ENCODE peak calls at places on chromosomes 1 and 21, in eight cellular contexts. One of them, this sample, is unnamed.

GRCh38 chr1:51061231-51061943 is 40.6 kb upstream of the C1orf185 start:
- DNase-seq in kidney epithelial cell: no peak
- DNase-seq in BE2C: no peak
- DNase-seq in DND-41: no peak
- DNase-seq in epithelial cell of esophagus: peak; percentile 42
- DNase-seq in heart left ventricle: no peak
- DNase-seq in psoas muscle: no peak
- DNase-seq in tibial artery: no peak
- DNase-seq in this sample: peak; percentile 14

GRCh38 chr1:178048883-178049282 is 45.0 kb upstream of the RASAL2 start:
- DNase-seq in tibial artery: no peak
- DNase-seq in BE2C: no peak
- DNase-seq in kidney epithelial cell: no peak
- DNase-seq in heart left ventricle: no peak
- DNase-seq in psoas muscle: no peak
- DNase-seq in epithelial cell of esophagus: peak; percentile 74
- DNase-seq in DND-41: no peak
- DNase-seq in this sample: no peak

GRCh38 chr1:155321577-155322497 is 1.1 kb downstream of the RUSC1 start:
- DNase-seq in heart left ventricle: peak; percentile 32
- DNase-seq in kidney epithelial cell: no peak
- DNase-seq in BE2C: no peak
- DNase-seq in tibial artery: no peak
- DNase-seq in DND-41: no peak
- DNase-seq in psoas muscle: no peak
- DNase-seq in epithelial cell of esophagus: peak; percentile 19
- DNase-seq in this sample: peak; percentile 5

GRCh38 chr1:119910617-119911016 is 14.3 kb upstream of the ADAM30 start:
- DNase-seq in epithelial cell of esophagus: no peak
- DNase-seq in tibial artery: no peak
- DNase-seq in kidney epithelial cell: no peak
- DNase-seq in psoas muscle: no peak
- DNase-seq in BE2C: no peak
- DNase-seq in heart left ventricle: no peak
- DNase-seq in DND-41: peak; percentile 50
- DNase-seq in this sample: no peak

GRCh38 chr1:59043796-59044195 is 253.1 kb upstream of the FGGY start:
- DNase-seq in epithelial cell of esophagus: peak; percentile 67
- DNase-seq in psoas muscle: peak; percentile 92
- DNase-seq in tibial artery: peak; percentile 69
- DNase-seq in heart left ventricle: peak; percentile 70
- DNase-seq in DND-41: no peak
- DNase-seq in kidney epithelial cell: no peak
- DNase-seq in BE2C: no peak
- DNase-seq in this sample: peak; percentile 55

GRCh38 chr1:212814548-212814947 is 22.9 kb downstream of the TATDN3 start:
- DNase-seq in BE2C: no peak
- DNase-seq in epithelial cell of esophagus: no peak
- DNase-seq in kidney epithelial cell: no peak
- DNase-seq in heart left ventricle: no peak
- DNase-seq in tibial artery: no peak
- DNase-seq in psoas muscle: no peak
- DNase-seq in DND-41: no peak
- DNase-seq in this sample: no peak

GRCh38 chr1:81126989-81127571 is 673.7 kb upstream of the ADGRL2 start:
- DNase-seq in heart left ventricle: no peak
- DNase-seq in tibial artery: no peak
- DNase-seq in BE2C: no peak
- DNase-seq in epithelial cell of esophagus: peak; percentile 10
- DNase-seq in DND-41: no peak
- DNase-seq in psoas muscle: no peak
- DNase-seq in kidney epithelial cell: no peak
- DNase-seq in this sample: no peak

GRCh38 chr1:27144349-27144748 is 10.6 kb downstream of the SLC9A1 start:
- DNase-seq in heart left ventricle: no peak
- DNase-seq in BE2C: no peak
- DNase-seq in epithelial cell of esophagus: peak; percentile 86
- DNase-seq in DND-41: no peak
- DNase-seq in psoas muscle: no peak
- DNase-seq in tibial artery: no peak
- DNase-seq in kidney epithelial cell: no peak
- DNase-seq in this sample: no peak

GRCh38 chr1:163186910-163187309 is 15.8 kb downstream of the RGS5 start:
- DNase-seq in kidney epithelial cell: no peak
- DNase-seq in BE2C: no peak
- DNase-seq in epithelial cell of esophagus: no peak
- DNase-seq in tibial artery: no peak
- DNase-seq in DND-41: no peak
- DNase-seq in psoas muscle: no peak
- DNase-seq in heart left ventricle: no peak
- DNase-seq in this sample: no peak

GRCh38 chr1:247840819-247841218 is 877 bp downstream of the OR11L1 start:
- DNase-seq in BE2C: no peak
- DNase-seq in epithelial cell of esophagus: no peak
- DNase-seq in heart left ventricle: no peak
- DNase-seq in psoas muscle: no peak
- DNase-seq in tibial artery: no peak
- DNase-seq in kidney epithelial cell: no peak
- DNase-seq in DND-41: no peak
- DNase-seq in this sample: no peak

GRCh38 chr1:96580920-96581319 is 140.7 kb upstream of the PTBP2 start:
- DNase-seq in epithelial cell of esophagus: no peak
- DNase-seq in psoas muscle: no peak
- DNase-seq in tibial artery: no peak
- DNase-seq in kidney epithelial cell: no peak
- DNase-seq in DND-41: no peak
- DNase-seq in BE2C: no peak
- DNase-seq in heart left ventricle: no peak
- DNase-seq in this sample: no peak

GRCh38 chr1:103256490-103256889 is 148.2 kb upstream of the COL11A1 start:
- DNase-seq in psoas muscle: no peak
- DNase-seq in tibial artery: no peak
- DNase-seq in BE2C: no peak
- DNase-seq in kidney epithelial cell: no peak
- DNase-seq in heart left ventricle: no peak
- DNase-seq in DND-41: no peak
- DNase-seq in epithelial cell of esophagus: peak; percentile 7
- DNase-seq in this sample: peak; percentile 55

GRCh38 chr1:2121071-2121691 is 71.0 kb downstream of the PRKCZ start:
- DNase-seq in psoas muscle: no peak
- DNase-seq in tibial artery: no peak
- DNase-seq in DND-41: no peak
- DNase-seq in kidney epithelial cell: no peak
- DNase-seq in epithelial cell of esophagus: peak; percentile 43
- DNase-seq in heart left ventricle: no peak
- DNase-seq in BE2C: no peak
- DNase-seq in this sample: no peak

GRCh38 chr1:243851129-243851756 is 1.2 kb upstream of the AKT3 start:
- DNase-seq in BE2C: no peak
- DNase-seq in kidney epithelial cell: no peak
- DNase-seq in heart left ventricle: no peak
- DNase-seq in tibial artery: no peak
- DNase-seq in DND-41: no peak
- DNase-seq in psoas muscle: no peak
- DNase-seq in epithelial cell of esophagus: peak; percentile 16
- DNase-seq in this sample: no peak

GRCh38 chr1:44707112-44707881 is 23.7 kb downstream of the RNU5D-1 start:
- DNase-seq in DND-41: no peak
- DNase-seq in BE2C: no peak
- DNase-seq in tibial artery: no peak
- DNase-seq in heart left ventricle: no peak
- DNase-seq in psoas muscle: no peak
- DNase-seq in kidney epithelial cell: peak; percentile 92
- DNase-seq in epithelial cell of esophagus: peak; percentile 98
- DNase-seq in this sample: peak; percentile 89

GRCh38 chr1:24415910-24416665 is 486 bp downstream of the NIPAL3 start:
- DNase-seq in BE2C: no peak
- DNase-seq in tibial artery: no peak
- DNase-seq in DND-41: peak; percentile 26
- DNase-seq in psoas muscle: no peak
- DNase-seq in heart left ventricle: no peak
- DNase-seq in epithelial cell of esophagus: peak; percentile 39
- DNase-seq in kidney epithelial cell: no peak
- DNase-seq in this sample: peak; percentile 26

GRCh38 chr1:179714159-179714558 is 28.9 kb upstream of the FAM163A start:
- DNase-seq in epithelial cell of esophagus: no peak
- DNase-seq in DND-41: no peak
- DNase-seq in kidney epithelial cell: no peak
- DNase-seq in psoas muscle: no peak
- DNase-seq in heart left ventricle: no peak
- DNase-seq in BE2C: no peak
- DNase-seq in tibial artery: no peak
- DNase-seq in this sample: no peak

GRCh38 chr1:167627615-167627864 is 2.5 kb upstream of the RCSD1 start:
- DNase-seq in tibial artery: no peak
- DNase-seq in epithelial cell of esophagus: no peak
- DNase-seq in psoas muscle: no peak
- DNase-seq in BE2C: no peak
- DNase-seq in kidney epithelial cell: no peak
- DNase-seq in DND-41: no peak
- DNase-seq in heart left ventricle: no peak
- DNase-seq in this sample: no peak

GRCh38 chr1:219317762-219318353 is 144.2 kb downstream of the LYPLAL1 start:
- DNase-seq in epithelial cell of esophagus: no peak
- DNase-seq in psoas muscle: no peak
- DNase-seq in tibial artery: no peak
- DNase-seq in heart left ventricle: no peak
- DNase-seq in BE2C: no peak
- DNase-seq in kidney epithelial cell: no peak
- DNase-seq in DND-41: no peak
- DNase-seq in this sample: peak; percentile 21
- TF ChIP-seq CTCF in epithelial cell of esophagus: no peak
- TF ChIP-seq CTCF in psoas muscle: no peak
- TF ChIP-seq CTCF in tibial artery: no peak
- TF ChIP-seq CTCF in heart left ventricle: no peak
- TF ChIP-seq CTCF in BE2C: peak; percentile 56
- TF ChIP-seq CTCF in kidney epithelial cell: peak; percentile 5
- TF ChIP-seq CTCF in DND-41: no peak
- TF ChIP-seq CTCF in this sample: peak; percentile 32

DNA sequence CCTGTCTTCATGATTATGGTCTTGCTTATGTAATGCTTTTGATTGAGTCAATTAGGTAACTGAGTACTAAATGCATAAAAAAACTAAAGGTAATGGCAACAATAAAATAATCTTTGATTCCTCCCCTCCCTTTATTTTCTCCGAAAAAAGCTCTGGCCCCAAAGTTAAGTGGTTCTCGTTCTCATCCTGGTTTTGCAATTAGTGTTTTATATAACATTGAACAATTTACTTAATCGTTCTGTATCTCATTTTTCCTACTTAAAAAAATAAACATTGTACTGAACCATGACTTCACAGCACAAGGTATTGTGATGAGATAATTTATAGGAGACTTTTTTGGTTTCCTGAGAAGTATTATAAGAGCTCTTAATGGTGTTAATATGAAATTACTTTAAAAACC is 11.3 kb downstream of the SLC22A15 start:
- DNase-seq in epithelial cell of esophagus: no peak
- DNase-seq in heart left ventricle: no peak
- DNase-seq in BE2C: no peak
- DNase-seq in tibial artery: no peak
- DNase-seq in DND-41: no peak
- DNase-seq in kidney epithelial cell: no peak
- DNase-seq in psoas muscle: no peak
- DNase-seq in this sample: no peak
- H3K4me3 ChIP-seq in epithelial cell of esophagus: no peak overlapping the region
- H3K4me3 ChIP-seq in heart left ventricle: no peak overlapping the region
- H3K4me3 ChIP-seq in BE2C: no peak overlapping the region
- H3K4me3 ChIP-seq in tibial artery: no peak overlapping the region
- H3K4me3 ChIP-seq in DND-41: no peak overlapping the region
- H3K4me3 ChIP-seq in kidney epithelial cell: no peak overlapping the region
- H3K4me3 ChIP-seq in psoas muscle: no peak overlapping the region
- H3K4me3 ChIP-seq in this sample: no peak overlapping the region

DNA sequence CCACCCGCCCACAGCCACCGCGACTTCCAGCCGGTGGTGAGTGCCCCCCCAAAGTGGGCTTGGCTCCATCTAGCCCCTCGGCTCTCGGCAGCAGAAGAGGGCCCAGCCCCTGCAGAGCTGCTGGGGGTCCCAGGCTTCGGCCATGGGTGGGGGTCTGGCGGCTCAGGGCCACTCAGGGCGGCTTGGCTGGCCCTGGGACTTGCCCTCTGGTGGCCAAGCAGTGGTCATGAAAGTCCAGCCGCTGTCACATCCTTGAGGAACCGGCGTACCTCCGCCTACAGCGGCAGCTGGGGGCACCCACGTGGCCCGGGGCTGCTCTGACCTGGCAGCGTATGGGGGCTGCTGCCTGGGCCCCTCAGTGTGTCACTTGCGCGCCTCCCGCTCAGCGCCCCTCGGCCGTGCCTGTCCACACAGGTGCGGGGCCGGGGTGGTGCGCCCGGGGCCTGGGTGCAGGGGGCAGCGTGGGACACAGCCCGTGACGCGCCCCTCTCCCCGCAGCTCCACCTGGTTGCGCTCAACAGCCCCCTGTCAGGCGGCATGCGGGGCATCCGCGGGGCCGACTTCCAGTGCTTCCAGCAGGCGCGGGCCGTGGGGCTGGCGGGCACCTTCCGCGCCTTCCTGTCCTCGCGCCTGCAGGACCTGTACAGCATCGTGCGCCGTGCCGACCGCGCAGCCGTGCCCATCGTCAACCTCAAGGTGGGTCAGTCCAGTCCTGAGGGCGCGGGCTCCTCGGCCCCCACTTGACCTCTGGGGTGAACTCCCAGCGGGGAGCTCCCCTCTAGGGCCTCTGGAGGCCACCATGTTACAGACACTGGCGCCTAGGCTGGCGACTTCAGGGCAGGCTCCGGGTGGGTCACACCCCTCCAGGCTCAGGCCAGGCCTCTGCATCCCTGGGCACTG is 32.4 kb downstream of the SLC19A1 start:
- DNase-seq in epithelial cell of esophagus: no peak
- DNase-seq in psoas muscle: peak; percentile 50
- DNase-seq in BE2C: peak; percentile 33
- DNase-seq in tibial artery: no peak
- DNase-seq in heart left ventricle: no peak
- DNase-seq in kidney epithelial cell: no peak
- DNase-seq in DND-41: no peak
- DNase-seq in this sample: no peak
- TF ChIP-seq CTCF in epithelial cell of esophagus: no peak
- TF ChIP-seq CTCF in psoas muscle: no peak
- TF ChIP-seq CTCF in BE2C: peak; percentile 26
- TF ChIP-seq CTCF in tibial artery: no peak
- TF ChIP-seq CTCF in heart left ventricle: no peak
- TF ChIP-seq CTCF in kidney epithelial cell: no peak
- TF ChIP-seq CTCF in DND-41: no peak
- TF ChIP-seq CTCF in this sample: peak; percentile 16

DNA sequence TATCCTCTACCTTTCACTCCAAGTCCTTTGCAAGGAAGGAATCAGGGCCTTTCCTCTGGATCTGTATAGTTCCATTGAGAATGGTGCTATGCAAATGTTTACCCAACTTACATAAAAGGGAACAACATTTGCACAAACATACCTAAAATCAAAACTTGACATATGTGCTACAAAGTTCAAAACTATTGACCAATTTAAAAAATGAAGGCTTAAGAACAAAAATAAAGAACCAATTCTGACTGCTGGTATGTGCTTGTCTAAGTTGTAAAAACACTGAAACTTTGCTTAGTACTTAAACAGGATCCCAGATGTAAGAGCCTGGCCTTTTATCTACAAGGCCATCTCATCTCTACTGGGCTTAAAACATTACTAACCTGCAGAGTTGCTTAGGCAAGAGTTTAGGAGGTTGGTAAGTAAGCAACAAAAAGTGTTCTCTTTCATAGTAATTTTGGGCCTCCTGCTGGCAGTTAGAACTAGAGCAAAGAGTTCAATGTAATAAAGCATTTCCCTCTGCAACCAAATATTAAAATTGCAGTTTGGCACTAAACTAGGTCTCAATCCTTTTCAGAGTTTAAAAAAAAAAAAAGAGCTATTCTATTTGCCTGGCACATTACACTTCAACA is 2.0 kb downstream of the SCMH1 start:
- DNase-seq in DND-41: no peak
- DNase-seq in psoas muscle: no peak
- DNase-seq in BE2C: no peak
- DNase-seq in epithelial cell of esophagus: peak; percentile 56
- DNase-seq in tibial artery: no peak
- DNase-seq in kidney epithelial cell: no peak
- DNase-seq in heart left ventricle: no peak
- DNase-seq in this sample: peak; percentile 63
- H3K4me3 ChIP-seq in DND-41: no peak overlapping the region
- H3K4me3 ChIP-seq in psoas muscle: peak overlapping the region; percentile 96
- H3K4me3 ChIP-seq in BE2C: no peak overlapping the region
- H3K4me3 ChIP-seq in epithelial cell of esophagus: no peak overlapping the region
- H3K4me3 ChIP-seq in tibial artery: no peak overlapping the region
- H3K4me3 ChIP-seq in kidney epithelial cell: no peak overlapping the region
- H3K4me3 ChIP-seq in heart left ventricle: no peak overlapping the region
- H3K4me3 ChIP-seq in this sample: no peak overlapping the region

This sample was measured in astrocyte of the spinal cord.